ENCODE peak calls at places on chromosomes 5 and 9, in ten cellular contexts. One of them, this sample, is unnamed.
A peak's percentile ranks its signal among the peaks of the same experiment; 100 is the strongest.

GRCh38 chr5:144405986-144406385 is 235.3 kb downstream of the KCTD16 start:
- DNase-seq in activated naive CD4-positive, alpha-beta T cell treated with Interleukin-2 at 50 U/mL for 16 hours: no peak
- DNase-seq in stimulated activated CD8-positive, alpha-beta memory T cell treated with anti-CD3 and anti-CD28 coated beads, Interleukin-7, amount 100 ng/mL, for 1 hour: no peak
- DNase-seq in amygdala: no peak
- DNase-seq in BE2C: no peak
- DNase-seq in NCI-H1105: no peak
- DNase-seq in hippocampal formation: no peak
- DNase-seq in astrocyte of the spinal cord: no peak
- DNase-seq in NCI-H2029: no peak
- DNase-seq in HTR-8/SVneo: no peak
- DNase-seq in this sample: no peak

GRCh38 chr9:105079457-105079856 is 151.5 kb upstream of the ABCA1 start:
- DNase-seq in activated naive CD4-positive, alpha-beta T cell treated with Interleukin-2 at 50 U/mL for 16 hours: no peak
- DNase-seq in stimulated activated CD8-positive, alpha-beta memory T cell treated with anti-CD3 and anti-CD28 coated beads, Interleukin-7, amount 100 ng/mL, for 1 hour: no peak
- DNase-seq in amygdala: no peak
- DNase-seq in BE2C: no peak
- DNase-seq in NCI-H1105: no peak
- DNase-seq in hippocampal formation: no peak
- DNase-seq in astrocyte of the spinal cord: no peak
- DNase-seq in NCI-H2029: no peak
- DNase-seq in HTR-8/SVneo: no peak
- DNase-seq in this sample: no peak

GRCh38 chr5:83632874-83633273 is 87.8 kb downstream of the HAPLN1 start:
- DNase-seq in activated naive CD4-positive, alpha-beta T cell treated with Interleukin-2 at 50 U/mL for 16 hours: no peak
- DNase-seq in stimulated activated CD8-positive, alpha-beta memory T cell treated with anti-CD3 and anti-CD28 coated beads, Interleukin-7, amount 100 ng/mL, for 1 hour: no peak
- DNase-seq in amygdala: no peak
- DNase-seq in BE2C: no peak
- DNase-seq in NCI-H1105: no peak
- DNase-seq in hippocampal formation: no peak
- DNase-seq in astrocyte of the spinal cord: peak; percentile 79
- DNase-seq in NCI-H2029: no peak
- DNase-seq in HTR-8/SVneo: peak; percentile 20
- DNase-seq in this sample: no peak

GRCh38 chr9:129392093-129392541 is 214.1 kb upstream of the IER5L start:
- DNase-seq in activated naive CD4-positive, alpha-beta T cell treated with Interleukin-2 at 50 U/mL for 16 hours: no peak
- DNase-seq in stimulated activated CD8-positive, alpha-beta memory T cell treated with anti-CD3 and anti-CD28 coated beads, Interleukin-7, amount 100 ng/mL, for 1 hour: no peak
- DNase-seq in amygdala: no peak
- DNase-seq in BE2C: peak; percentile 75
- DNase-seq in NCI-H1105: no peak
- DNase-seq in hippocampal formation: no peak
- DNase-seq in astrocyte of the spinal cord: no peak
- DNase-seq in NCI-H2029: no peak
- DNase-seq in HTR-8/SVneo: no peak
- DNase-seq in this sample: no peak

GRCh38 chr9:116496167-116496566 is 190.9 kb upstream of the TRIM32 start:
- DNase-seq in activated naive CD4-positive, alpha-beta T cell treated with Interleukin-2 at 50 U/mL for 16 hours: no peak
- DNase-seq in stimulated activated CD8-positive, alpha-beta memory T cell treated with anti-CD3 and anti-CD28 coated beads, Interleukin-7, amount 100 ng/mL, for 1 hour: no peak
- DNase-seq in amygdala: no peak
- DNase-seq in BE2C: no peak
- DNase-seq in NCI-H1105: no peak
- DNase-seq in hippocampal formation: no peak
- DNase-seq in astrocyte of the spinal cord: no peak
- DNase-seq in NCI-H2029: no peak
- DNase-seq in HTR-8/SVneo: no peak
- DNase-seq in this sample: no peak

GRCh38 chr9:116083837-116084236 is 69.8 kb upstream of the PAPPA start:
- DNase-seq in activated naive CD4-positive, alpha-beta T cell treated with Interleukin-2 at 50 U/mL for 16 hours: no peak
- DNase-seq in stimulated activated CD8-positive, alpha-beta memory T cell treated with anti-CD3 and anti-CD28 coated beads, Interleukin-7, amount 100 ng/mL, for 1 hour: no peak
- DNase-seq in amygdala: no peak
- DNase-seq in BE2C: no peak
- DNase-seq in NCI-H1105: no peak
- DNase-seq in hippocampal formation: no peak
- DNase-seq in astrocyte of the spinal cord: no peak
- DNase-seq in NCI-H2029: no peak
- DNase-seq in HTR-8/SVneo: no peak
- DNase-seq in this sample: no peak

GRCh38 chr9:121633144-121633714 is 18.2 kb upstream of the DAB2IP start:
- DNase-seq in activated naive CD4-positive, alpha-beta T cell treated with Interleukin-2 at 50 U/mL for 16 hours: no peak
- DNase-seq in stimulated activated CD8-positive, alpha-beta memory T cell treated with anti-CD3 and anti-CD28 coated beads, Interleukin-7, amount 100 ng/mL, for 1 hour: no peak
- DNase-seq in amygdala: no peak
- DNase-seq in BE2C: no peak
- DNase-seq in NCI-H1105: no peak
- DNase-seq in hippocampal formation: no peak
- DNase-seq in astrocyte of the spinal cord: no peak
- DNase-seq in NCI-H2029: no peak
- DNase-seq in HTR-8/SVneo: no peak
- DNase-seq in this sample: no peak

GRCh38 chr9:27591093-27591492 is 17.8 kb upstream of the C9orf72 start:
- DNase-seq in activated naive CD4-positive, alpha-beta T cell treated with Interleukin-2 at 50 U/mL for 16 hours: no peak
- DNase-seq in stimulated activated CD8-positive, alpha-beta memory T cell treated with anti-CD3 and anti-CD28 coated beads, Interleukin-7, amount 100 ng/mL, for 1 hour: no peak
- DNase-seq in amygdala: no peak
- DNase-seq in BE2C: no peak
- DNase-seq in NCI-H1105: no peak
- DNase-seq in hippocampal formation: no peak
- DNase-seq in astrocyte of the spinal cord: no peak
- DNase-seq in NCI-H2029: no peak
- DNase-seq in HTR-8/SVneo: no peak
- DNase-seq in this sample: no peak

GRCh38 chr9:31582561-31582960 is 801.9 kb upstream of the ACO1 start:
- DNase-seq in activated naive CD4-positive, alpha-beta T cell treated with Interleukin-2 at 50 U/mL for 16 hours: no peak
- DNase-seq in stimulated activated CD8-positive, alpha-beta memory T cell treated with anti-CD3 and anti-CD28 coated beads, Interleukin-7, amount 100 ng/mL, for 1 hour: no peak
- DNase-seq in amygdala: no peak
- DNase-seq in BE2C: no peak
- DNase-seq in NCI-H1105: no peak
- DNase-seq in hippocampal formation: no peak
- DNase-seq in astrocyte of the spinal cord: no peak
- DNase-seq in NCI-H2029: no peak
- DNase-seq in HTR-8/SVneo: no peak
- DNase-seq in this sample: no peak

GRCh38 chr5:177133845-177134652 is 476 bp downstream of the NSD1 start:
- DNase-seq in activated naive CD4-positive, alpha-beta T cell treated with Interleukin-2 at 50 U/mL for 16 hours: peak; percentile 53
- DNase-seq in stimulated activated CD8-positive, alpha-beta memory T cell treated with anti-CD3 and anti-CD28 coated beads, Interleukin-7, amount 100 ng/mL, for 1 hour: peak; percentile 17
- DNase-seq in amygdala: peak; percentile 57
- DNase-seq in BE2C: peak; percentile 70
- DNase-seq in NCI-H1105: peak; percentile 9
- DNase-seq in hippocampal formation: no peak
- DNase-seq in astrocyte of the spinal cord: peak; percentile 58
- DNase-seq in NCI-H2029: no peak
- DNase-seq in HTR-8/SVneo: no peak
- DNase-seq in this sample: peak; percentile 74

GRCh38 chr5:75058986-75059508 is 6.7 kb upstream of the GCNT4 start:
- DNase-seq in activated naive CD4-positive, alpha-beta T cell treated with Interleukin-2 at 50 U/mL for 16 hours: no peak
- DNase-seq in stimulated activated CD8-positive, alpha-beta memory T cell treated with anti-CD3 and anti-CD28 coated beads, Interleukin-7, amount 100 ng/mL, for 1 hour: no peak
- DNase-seq in amygdala: no peak
- DNase-seq in BE2C: no peak
- DNase-seq in NCI-H1105: no peak
- DNase-seq in hippocampal formation: no peak
- DNase-seq in astrocyte of the spinal cord: no peak
- DNase-seq in NCI-H2029: no peak
- DNase-seq in HTR-8/SVneo: no peak
- DNase-seq in this sample: peak; percentile 32

GRCh38 chr9:21141427-21141882 is at the start of gene IFNW1:
- DNase-seq in activated naive CD4-positive, alpha-beta T cell treated with Interleukin-2 at 50 U/mL for 16 hours: no peak
- DNase-seq in stimulated activated CD8-positive, alpha-beta memory T cell treated with anti-CD3 and anti-CD28 coated beads, Interleukin-7, amount 100 ng/mL, for 1 hour: no peak
- DNase-seq in amygdala: no peak
- DNase-seq in BE2C: no peak
- DNase-seq in NCI-H1105: no peak
- DNase-seq in hippocampal formation: no peak
- DNase-seq in astrocyte of the spinal cord: no peak
- DNase-seq in NCI-H2029: no peak
- DNase-seq in HTR-8/SVneo: no peak
- DNase-seq in this sample: no peak

GRCh38 chr5:167552356-167552755 is 739.1 kb upstream of the WWC1 start:
- DNase-seq in activated naive CD4-positive, alpha-beta T cell treated with Interleukin-2 at 50 U/mL for 16 hours: no peak
- DNase-seq in stimulated activated CD8-positive, alpha-beta memory T cell treated with anti-CD3 and anti-CD28 coated beads, Interleukin-7, amount 100 ng/mL, for 1 hour: no peak
- DNase-seq in amygdala: no peak
- DNase-seq in BE2C: no peak
- DNase-seq in NCI-H1105: no peak
- DNase-seq in hippocampal formation: no peak
- DNase-seq in astrocyte of the spinal cord: no peak
- DNase-seq in NCI-H2029: no peak
- DNase-seq in HTR-8/SVneo: no peak
- DNase-seq in this sample: no peak

GRCh38 chr9:112786834-112787520 is 36.4 kb downstream of the SNX30 start:
- DNase-seq in activated naive CD4-positive, alpha-beta T cell treated with Interleukin-2 at 50 U/mL for 16 hours: no peak
- DNase-seq in stimulated activated CD8-positive, alpha-beta memory T cell treated with anti-CD3 and anti-CD28 coated beads, Interleukin-7, amount 100 ng/mL, for 1 hour: no peak
- DNase-seq in amygdala: no peak
- DNase-seq in BE2C: no peak
- DNase-seq in NCI-H1105: no peak
- DNase-seq in hippocampal formation: no peak
- DNase-seq in astrocyte of the spinal cord: no peak
- DNase-seq in NCI-H2029: no peak
- DNase-seq in HTR-8/SVneo: no peak
- DNase-seq in this sample: no peak

GRCh38 chr5:11557063-11557462 is 347.2 kb downstream of the CTNND2 start:
- DNase-seq in activated naive CD4-positive, alpha-beta T cell treated with Interleukin-2 at 50 U/mL for 16 hours: no peak
- DNase-seq in stimulated activated CD8-positive, alpha-beta memory T cell treated with anti-CD3 and anti-CD28 coated beads, Interleukin-7, amount 100 ng/mL, for 1 hour: no peak
- DNase-seq in amygdala: no peak
- DNase-seq in BE2C: no peak
- DNase-seq in NCI-H1105: no peak
- DNase-seq in hippocampal formation: no peak
- DNase-seq in astrocyte of the spinal cord: no peak
- DNase-seq in NCI-H2029: no peak
- DNase-seq in HTR-8/SVneo: no peak
- DNase-seq in this sample: no peak

GRCh38 chr5:98458004-98458403 is 315.5 kb upstream of the RGMB start:
- DNase-seq in activated naive CD4-positive, alpha-beta T cell treated with Interleukin-2 at 50 U/mL for 16 hours: no peak
- DNase-seq in stimulated activated CD8-positive, alpha-beta memory T cell treated with anti-CD3 and anti-CD28 coated beads, Interleukin-7, amount 100 ng/mL, for 1 hour: no peak
- DNase-seq in amygdala: no peak
- DNase-seq in BE2C: no peak
- DNase-seq in NCI-H1105: no peak
- DNase-seq in hippocampal formation: no peak
- DNase-seq in astrocyte of the spinal cord: peak; percentile 92
- DNase-seq in NCI-H2029: no peak
- DNase-seq in HTR-8/SVneo: no peak
- DNase-seq in this sample: no peak

GRCh38 chr9:120925535-120926396 is 830 bp downstream of the TRAF1 start:
- DNase-seq in activated naive CD4-positive, alpha-beta T cell treated with Interleukin-2 at 50 U/mL for 16 hours: peak; percentile 84
- DNase-seq in stimulated activated CD8-positive, alpha-beta memory T cell treated with anti-CD3 and anti-CD28 coated beads, Interleukin-7, amount 100 ng/mL, for 1 hour: no peak
- DNase-seq in amygdala: no peak
- DNase-seq in BE2C: no peak
- DNase-seq in NCI-H1105: no peak
- DNase-seq in hippocampal formation: no peak
- DNase-seq in astrocyte of the spinal cord: peak; percentile 89
- DNase-seq in NCI-H2029: no peak
- DNase-seq in HTR-8/SVneo: peak; percentile 45
- DNase-seq in this sample: no peak

GRCh38 chr5:91339053-91339710 is 43.9 kb downstream of the ARRDC3 start:
- DNase-seq in activated naive CD4-positive, alpha-beta T cell treated with Interleukin-2 at 50 U/mL for 16 hours: no peak
- DNase-seq in stimulated activated CD8-positive, alpha-beta memory T cell treated with anti-CD3 and anti-CD28 coated beads, Interleukin-7, amount 100 ng/mL, for 1 hour: no peak
- DNase-seq in amygdala: peak; percentile 12
- DNase-seq in BE2C: no peak
- DNase-seq in NCI-H1105: no peak
- DNase-seq in hippocampal formation: peak; percentile 65
- DNase-seq in astrocyte of the spinal cord: peak; percentile 56
- DNase-seq in NCI-H2029: no peak
- DNase-seq in HTR-8/SVneo: no peak
- DNase-seq in this sample: no peak

GRCh38 chr9:109498195-109499060 is at the start of gene PTPN3:
- DNase-seq in activated naive CD4-positive, alpha-beta T cell treated with Interleukin-2 at 50 U/mL for 16 hours: no peak
- DNase-seq in stimulated activated CD8-positive, alpha-beta memory T cell treated with anti-CD3 and anti-CD28 coated beads, Interleukin-7, amount 100 ng/mL, for 1 hour: no peak
- DNase-seq in amygdala: no peak
- DNase-seq in BE2C: no peak
- DNase-seq in NCI-H1105: peak; percentile 35
- DNase-seq in hippocampal formation: no peak
- DNase-seq in astrocyte of the spinal cord: no peak
- DNase-seq in NCI-H2029: peak; percentile 16
- DNase-seq in HTR-8/SVneo: peak; percentile 53
- DNase-seq in this sample: no peak

GRCh38 chr9:127628644-127629467 is 16.8 kb downstream of the STXBP1 start:
- DNase-seq in activated naive CD4-positive, alpha-beta T cell treated with Interleukin-2 at 50 U/mL for 16 hours: no peak
- DNase-seq in stimulated activated CD8-positive, alpha-beta memory T cell treated with anti-CD3 and anti-CD28 coated beads, Interleukin-7, amount 100 ng/mL, for 1 hour: no peak
- DNase-seq in amygdala: no peak
- DNase-seq in BE2C: no peak
- DNase-seq in NCI-H1105: no peak
- DNase-seq in hippocampal formation: no peak
- DNase-seq in astrocyte of the spinal cord: no peak
- DNase-seq in NCI-H2029: no peak
- DNase-seq in HTR-8/SVneo: no peak
- DNase-seq in this sample: no peak

GRCh38 chr5:173236531-173237501 is 1.8 kb upstream of the NKX2-5 start:
- DNase-seq in activated naive CD4-positive, alpha-beta T cell treated with Interleukin-2 at 50 U/mL for 16 hours: no peak
- DNase-seq in stimulated activated CD8-positive, alpha-beta memory T cell treated with anti-CD3 and anti-CD28 coated beads, Interleukin-7, amount 100 ng/mL, for 1 hour: no peak
- DNase-seq in amygdala: no peak
- DNase-seq in BE2C: no peak
- DNase-seq in NCI-H1105: no peak
- DNase-seq in hippocampal formation: no peak
- DNase-seq in astrocyte of the spinal cord: no peak
- DNase-seq in NCI-H2029: no peak
- DNase-seq in HTR-8/SVneo: no peak
- DNase-seq in this sample: no peak

GRCh38 chr5:143874312-143874711 is 62.4 kb downstream of the HMHB1 start:
- DNase-seq in activated naive CD4-positive, alpha-beta T cell treated with Interleukin-2 at 50 U/mL for 16 hours: no peak
- DNase-seq in stimulated activated CD8-positive, alpha-beta memory T cell treated with anti-CD3 and anti-CD28 coated beads, Interleukin-7, amount 100 ng/mL, for 1 hour: no peak
- DNase-seq in amygdala: no peak
- DNase-seq in BE2C: no peak
- DNase-seq in NCI-H1105: no peak
- DNase-seq in hippocampal formation: no peak
- DNase-seq in astrocyte of the spinal cord: peak; percentile 58
- DNase-seq in NCI-H2029: no peak
- DNase-seq in HTR-8/SVneo: no peak
- DNase-seq in this sample: no peak

GRCh38 chr5:139893873-139894272 is 98.3 kb downstream of the PSD2 start:
- DNase-seq in activated naive CD4-positive, alpha-beta T cell treated with Interleukin-2 at 50 U/mL for 16 hours: no peak
- DNase-seq in stimulated activated CD8-positive, alpha-beta memory T cell treated with anti-CD3 and anti-CD28 coated beads, Interleukin-7, amount 100 ng/mL, for 1 hour: no peak
- DNase-seq in amygdala: no peak
- DNase-seq in BE2C: peak; percentile 91
- DNase-seq in NCI-H1105: no peak
- DNase-seq in hippocampal formation: no peak
- DNase-seq in astrocyte of the spinal cord: no peak
- DNase-seq in NCI-H2029: no peak
- DNase-seq in HTR-8/SVneo: no peak
- DNase-seq in this sample: no peak

GRCh38 chr9:109901191-109901590 is 121.2 kb downstream of the PALM2AKAP2 start:
- DNase-seq in activated naive CD4-positive, alpha-beta T cell treated with Interleukin-2 at 50 U/mL for 16 hours: no peak
- DNase-seq in stimulated activated CD8-positive, alpha-beta memory T cell treated with anti-CD3 and anti-CD28 coated beads, Interleukin-7, amount 100 ng/mL, for 1 hour: no peak
- DNase-seq in amygdala: no peak
- DNase-seq in BE2C: no peak
- DNase-seq in NCI-H1105: no peak
- DNase-seq in hippocampal formation: no peak
- DNase-seq in astrocyte of the spinal cord: no peak
- DNase-seq in NCI-H2029: no peak
- DNase-seq in HTR-8/SVneo: no peak
- DNase-seq in this sample: no peak

GRCh38 chr5:17381926-17382325 is 116.1 kb upstream of the TAF11L2 start:
- DNase-seq in activated naive CD4-positive, alpha-beta T cell treated with Interleukin-2 at 50 U/mL for 16 hours: no peak
- DNase-seq in stimulated activated CD8-positive, alpha-beta memory T cell treated with anti-CD3 and anti-CD28 coated beads, Interleukin-7, amount 100 ng/mL, for 1 hour: no peak
- DNase-seq in amygdala: no peak
- DNase-seq in BE2C: no peak
- DNase-seq in NCI-H1105: no peak
- DNase-seq in hippocampal formation: no peak
- DNase-seq in astrocyte of the spinal cord: no peak
- DNase-seq in NCI-H2029: no peak
- DNase-seq in HTR-8/SVneo: no peak
- DNase-seq in this sample: no peak

GRCh38 chr5:96157841-96158291 is 196.2 kb upstream of the ELL2 start:
- DNase-seq in activated naive CD4-positive, alpha-beta T cell treated with Interleukin-2 at 50 U/mL for 16 hours: no peak
- DNase-seq in stimulated activated CD8-positive, alpha-beta memory T cell treated with anti-CD3 and anti-CD28 coated beads, Interleukin-7, amount 100 ng/mL, for 1 hour: no peak
- DNase-seq in amygdala: no peak
- DNase-seq in BE2C: no peak
- DNase-seq in NCI-H1105: no peak
- DNase-seq in hippocampal formation: no peak
- DNase-seq in astrocyte of the spinal cord: no peak
- DNase-seq in NCI-H2029: no peak
- DNase-seq in HTR-8/SVneo: no peak
- DNase-seq in this sample: no peak

GRCh38 chr5:32504923-32505596 is 60.5 kb upstream of the ZFR start:
- DNase-seq in activated naive CD4-positive, alpha-beta T cell treated with Interleukin-2 at 50 U/mL for 16 hours: no peak
- DNase-seq in stimulated activated CD8-positive, alpha-beta memory T cell treated with anti-CD3 and anti-CD28 coated beads, Interleukin-7, amount 100 ng/mL, for 1 hour: no peak
- DNase-seq in amygdala: peak; percentile 63
- DNase-seq in BE2C: peak; percentile 78
- DNase-seq in NCI-H1105: peak; percentile 89
- DNase-seq in hippocampal formation: peak; percentile 61
- DNase-seq in astrocyte of the spinal cord: peak; percentile 96
- DNase-seq in NCI-H2029: peak; percentile 61
- DNase-seq in HTR-8/SVneo: peak; percentile 45
- DNase-seq in this sample: no peak

GRCh38 chr5:181239062-181239663 is 4.5 kb downstream of the RACK1 start:
- DNase-seq in activated naive CD4-positive, alpha-beta T cell treated with Interleukin-2 at 50 U/mL for 16 hours: no peak
- DNase-seq in stimulated activated CD8-positive, alpha-beta memory T cell treated with anti-CD3 and anti-CD28 coated beads, Interleukin-7, amount 100 ng/mL, for 1 hour: no peak
- DNase-seq in amygdala: no peak
- DNase-seq in BE2C: no peak
- DNase-seq in NCI-H1105: no peak
- DNase-seq in hippocampal formation: no peak
- DNase-seq in astrocyte of the spinal cord: no peak
- DNase-seq in NCI-H2029: no peak
- DNase-seq in HTR-8/SVneo: no peak
- DNase-seq in this sample: no peak

This sample was measured in stimulated activated naive CD4-positive, alpha-beta T cell.